ENCODE peak calls at places on chromosomes 16 and 17, in four cellular contexts. O is IMR-90, T is H9, L is keratinocyte. B is an unnamed sample.

GRCh38 chr16:57045694-57046381 is 46.5 kb upstream of the CPNE2 start:
- DNase-seq in O (peak; percentile 60), T (peak; percentile 80), L (no peak), B (peak; percentile 91)

GRCh38 chr17:81416612-81417011 is 21.4 kb downstream of the BAHCC1 start:
- DNase-seq in O (no peak), T (no peak), L (no peak), B (no peak)

GRCh38 chr16:87715658-87716057 is 50.1 kb downstream of the KLHDC4 start:
- DNase-seq in O (peak; percentile 34), T (no peak), L (no peak), B (no peak)

GRCh38 chr16:89035698-89036570 is 57.7 kb upstream of the ACSF3 start:
- DNase-seq in O (no peak), T (no peak), L (no peak), B (no peak)

GRCh38 chr17:82441686-82442487 is 8.7 kb downstream of the CYBC1 start:
- DNase-seq in O (no peak), T (peak; percentile 30), L (no peak), B (peak; percentile 48)

GRCh38 chr17:75459246-75459589 is 2.8 kb downstream of the TMEM94 start:
- DNase-seq in O (no peak), T (no peak), L (no peak), B (no peak)

GRCh38 chr17:52957411-52957810 is 798.9 kb upstream of the CA10 start:
- DNase-seq in O (no peak), T (no peak), L (no peak), B (no peak)

GRCh38 chr17:69763503-69763902 is 311.5 kb upstream of the KCNJ16 start:
- DNase-seq in O (peak; percentile 54), T (no peak), L (no peak), B (peak; percentile 63)

GRCh38 chr17:13346996-13347762 is 254.6 kb downstream of the HS3ST3A1 start:
- DNase-seq in O (peak; percentile 98), T (no peak), L (peak; percentile 93), B (no peak)

GRCh38 chr16:73064227-73064995 is 16.5 kb upstream of the ZFHX3 start:
- DNase-seq in O (peak; percentile 78), T (peak; percentile 69), L (no peak), B (peak; percentile 80)

GRCh38 chr16:49593423-49594040 is 219.9 kb downstream of the C16orf78 start:
- DNase-seq in O (no peak), T (peak; percentile 33), L (no peak), B (peak; percentile 53)

GRCh38 chr17:57916925-57917858 is 38.0 kb downstream of the CUEDC1 start:
- DNase-seq in O (no peak), T (no peak), L (no peak), B (peak; percentile 61)

GRCh38 chr16:19809121-19809635 is 75.5 kb downstream of the GPRC5B start:
- DNase-seq in O (peak; percentile 36), T (no peak), L (peak; percentile 62), B (no peak)

GRCh38 chr16:19810817-19811731 is 73.6 kb downstream of the GPRC5B start:
- DNase-seq in O (peak; percentile 95), T (no peak), L (peak; percentile 55), B (no peak)

GRCh38 chr16:19805459-19806160 is 79.0 kb downstream of the GPRC5B start:
- DNase-seq in O (no peak), T (no peak), L (no peak), B (no peak)

GRCh38 chr16:19809693-19810092 is 75.0 kb downstream of the GPRC5B start:
- DNase-seq in O (no peak), T (no peak), L (no peak), B (no peak)

DNA sequence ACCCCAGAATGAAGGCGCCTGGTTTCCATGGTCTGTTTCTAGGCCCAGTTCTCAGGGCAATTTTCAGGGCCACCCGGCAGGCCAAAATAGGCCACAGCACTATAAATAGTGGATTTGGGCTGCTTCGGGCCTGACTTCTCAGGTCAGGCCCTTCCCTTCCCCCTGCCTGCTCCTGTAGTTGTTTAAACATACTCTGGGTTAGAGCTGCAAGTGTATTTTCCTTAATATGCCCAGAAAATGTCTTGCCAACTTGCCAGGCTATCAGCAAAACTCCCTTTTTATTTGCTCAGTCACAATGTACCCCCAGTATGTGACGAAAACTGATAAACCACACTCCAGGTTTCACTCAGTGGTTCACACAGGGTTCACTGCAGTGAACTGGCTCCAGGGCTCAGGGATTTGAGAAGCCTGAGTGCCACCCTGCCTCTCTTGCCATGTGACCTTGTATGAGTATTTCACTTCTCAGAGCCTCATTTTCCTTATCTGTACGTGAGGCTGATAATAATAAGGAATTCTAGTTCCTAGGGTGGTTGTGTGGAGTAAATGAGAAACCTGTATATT is 76.5 kb downstream of the GPRC5B start:
- DNase-seq in O (no peak), T (no peak), L (no peak), B (peak; percentile 28)
- H3K9ac ChIP-seq in O (no peak overlapping the region), T (no peak overlapping the region), L (no peak overlapping the region), B (no peak overlapping the region)

DNA sequence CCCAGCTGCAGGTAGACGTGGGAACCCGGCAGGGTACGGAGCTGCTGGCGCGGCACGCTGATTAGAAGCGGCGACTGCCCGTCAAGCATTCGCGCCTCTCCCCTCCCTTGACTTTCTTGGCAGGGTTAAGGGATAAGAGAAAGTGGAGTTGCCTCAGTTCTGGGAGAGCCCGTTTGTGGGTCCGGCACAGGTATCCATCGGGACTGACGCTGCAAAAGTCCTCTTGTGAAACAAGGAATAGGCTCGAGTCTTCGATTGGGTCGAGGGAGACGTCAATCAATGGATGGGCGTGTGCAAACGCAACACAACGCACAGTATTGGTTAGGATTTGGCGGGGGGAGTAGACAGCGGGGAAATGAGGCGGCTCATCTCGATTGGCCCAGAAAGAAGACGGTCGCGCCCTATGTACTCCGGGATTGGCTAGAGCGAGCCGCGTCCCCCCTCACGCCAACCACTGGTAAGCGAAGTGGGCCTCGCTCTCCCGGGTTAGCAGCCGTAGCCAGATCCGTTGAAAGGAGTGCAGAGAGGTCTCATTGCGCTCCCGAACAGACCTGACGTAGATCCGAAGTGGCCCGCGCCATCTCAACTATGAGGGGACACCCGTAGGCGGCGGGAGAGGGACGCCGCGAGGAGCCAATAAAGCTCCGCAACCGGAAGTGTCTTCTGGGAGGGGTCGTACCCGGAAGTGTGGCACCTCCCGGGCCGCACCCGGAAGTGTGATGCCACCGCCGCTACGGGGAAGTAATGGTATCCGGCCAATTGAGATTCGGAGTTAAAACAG is at the start of gene MON1B:
- DNase-seq in O (peak; percentile 98), T (peak; percentile 99), L (peak; percentile 92), B (peak; percentile 98)
- TF ChIP-seq CTCF in O (peak; percentile 5), T (no peak), L (no peak), B (peak; percentile 43)

GRCh38 chr17:61749823-61750404 is 113.4 kb downstream of the BRIP1 start:
- DNase-seq in O (no peak), T (no peak), L (no peak), B (no peak)

GRCh38 chr17:61753696-61754095 is 109.6 kb downstream of the BRIP1 start:
- DNase-seq in O (no peak), T (no peak), L (no peak), B (no peak)

GRCh38 chr17:61754124-61754523 is 109.2 kb downstream of the BRIP1 start:
- DNase-seq in O (no peak), T (no peak), L (no peak), B (no peak)

GRCh38 chr17:61746248-61746985 is 116.9 kb downstream of the BRIP1 start:
- DNase-seq in O (no peak), T (no peak), L (no peak), B (no peak)

DNA sequence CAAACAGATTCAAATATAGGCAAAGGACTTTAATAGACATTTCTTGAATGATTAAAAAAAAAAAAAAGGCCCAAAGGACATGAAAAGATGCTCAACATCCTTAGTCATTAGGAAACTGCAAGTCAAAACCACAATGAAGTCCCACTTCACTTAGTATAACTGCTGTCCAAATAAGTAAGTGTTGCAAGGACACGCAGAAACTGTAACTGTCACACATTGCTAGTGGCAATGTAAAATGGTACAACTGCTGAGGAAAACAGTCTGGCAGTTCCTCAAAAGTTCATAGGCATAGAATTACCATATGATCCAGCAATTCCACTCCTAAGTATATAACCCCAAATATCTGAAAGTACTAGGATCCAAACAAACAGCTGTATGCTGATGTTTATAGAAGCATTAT is 112.7 kb downstream of the BRIP1 start:
- DNase-seq in O (no peak), T (no peak), L (no peak), B (no peak)
- H3K9ac ChIP-seq in O (no peak overlapping the region), T (no peak overlapping the region), L (no peak overlapping the region), B (no peak overlapping the region)

DNA sequence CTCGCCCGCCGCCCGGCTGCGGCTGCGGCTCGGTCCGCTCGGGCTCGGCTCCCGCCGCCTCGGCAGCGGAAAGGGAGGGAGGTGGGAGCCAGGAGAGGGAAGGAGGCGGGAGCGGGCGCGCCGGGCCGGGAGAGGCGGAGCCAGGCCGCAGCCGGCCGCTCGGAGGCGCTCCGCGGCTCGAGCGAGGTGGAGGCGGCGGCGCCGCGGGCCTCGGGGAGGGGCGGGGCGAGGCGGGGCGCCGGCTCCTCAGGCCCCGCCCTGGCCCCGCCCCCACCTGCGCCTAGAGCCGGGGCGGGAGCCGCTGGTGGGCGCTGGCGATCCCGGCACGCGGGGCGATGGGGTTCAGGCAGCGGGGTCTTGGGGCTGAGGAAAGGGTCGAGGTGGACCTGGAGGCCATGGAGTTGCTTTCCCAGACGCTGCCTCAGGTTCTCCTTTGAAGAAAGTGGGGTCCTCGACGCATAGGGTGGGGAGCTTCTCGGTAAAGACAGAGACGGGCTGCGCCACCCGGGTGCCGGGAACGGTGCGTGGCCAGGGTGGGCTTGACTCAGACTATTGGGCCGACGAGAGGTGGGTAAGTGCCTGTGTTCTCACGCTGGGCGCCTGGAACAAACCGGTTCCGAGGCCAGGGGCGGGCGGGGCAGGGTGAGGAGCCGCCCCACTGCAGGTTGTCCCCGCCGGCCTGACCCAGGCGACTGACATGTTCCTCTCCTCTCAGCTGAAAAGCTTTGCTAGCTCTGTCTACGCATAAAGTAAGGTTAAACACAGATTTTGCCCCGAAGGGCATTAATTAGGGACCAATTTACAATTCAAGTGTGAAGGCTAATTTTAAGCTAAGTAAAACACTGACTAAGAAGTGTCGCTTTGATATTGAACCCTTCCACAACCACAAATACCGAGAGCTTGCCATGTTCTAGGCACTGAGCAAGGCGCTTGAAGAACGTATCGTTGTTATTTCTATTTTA is at the start of gene CMTM4:
- DNase-seq in O (peak; percentile 80), T (peak; percentile 86), L (no peak), B (peak; percentile 94)
- TF ChIP-seq CTCF in O (peak; percentile 42), T (peak; percentile 34), L (no peak), B (peak; percentile 53)

GRCh38 chr16:78743556-78743955 is 644.1 kb downstream of the WWOX start:
- DNase-seq in O (no peak), T (no peak), L (no peak), B (no peak)

GRCh38 chr16:78744099-78744498 is 644.6 kb downstream of the WWOX start:
- DNase-seq in O (no peak), T (no peak), L (no peak), B (no peak)

GRCh38 chr16:78740269-78740668 is 640.8 kb downstream of the WWOX start:
- DNase-seq in O (no peak), T (no peak), L (no peak), B (no peak)

GRCh38 chr16:78744796-78745464 is 645.5 kb downstream of the WWOX start:
- DNase-seq in O (no peak), T (no peak), L (no peak), B (no peak)

GRCh38 chr16:78742501-78743283 is 643.2 kb downstream of the WWOX start:
- DNase-seq in O (peak; percentile 27), T (no peak), L (no peak), B (no peak)
- H3K9ac ChIP-seq in O (no peak overlapping the region), T (no peak overlapping the region), L (no peak overlapping the region), B (no peak overlapping the region)